ENCODE peak calls at places on chromosomes 2 and 18, in eight cellular contexts. T is memory B cell; G is fibroblast of lung; U is T1000; J is fibroblast of the conjunctiva; V is bronchial epithelial cell; K is effector memory CD4-positive, alpha-beta T cell; X is coronary artery. M is an unnamed sample.

GRCh38 chr18:24231773-24232735 is 93.2 kb downstream of the CABYR start:
- DNase-seq in T (no peak), G (peak), U (no peak), J (peak), V (peak), K (no peak), X (no peak), M (no peak)

GRCh38 chr18:5900249-5900648 is 4.9 kb upstream of the TMEM200C start:
- DNase-seq in T (no peak), G (peak), U (no peak), J (no peak), V (peak), K (no peak), X (no peak), M (no peak)

GRCh38 chr2:166632616-166633015 is 138.6 kb upstream of the SCN7A start:
- DNase-seq in T (no peak), G (peak), U (peak), J (peak), V (peak), K (no peak), X (no peak), M (no peak)

GRCh38 chr2:215188078-215188477 is 49.7 kb upstream of the ABCA12 start:
- DNase-seq in T (no peak), G (peak), U (no peak), J (no peak), V (peak), K (no peak), X (no peak), M (no peak)

GRCh38 chr2:171553858-171554257 is 31.6 kb downstream of the CYBRD1 start:
- DNase-seq in T (no peak), G (no peak), U (no peak), J (no peak), V (no peak), K (no peak), X (no peak), M (no peak)

GRCh38 chr2:201933792-201934229 is 99.8 kb upstream of the FZD7 start:
- DNase-seq in T (no peak), G (peak), U (no peak), J (no peak), V (no peak), K (no peak), X (no peak), M (no peak)

GRCh38 chr2:112001136-112001764 is 53.8 kb upstream of the TMEM87B start:
- DNase-seq in T (no peak), G (peak), U (no peak), J (no peak), V (no peak), K (no peak), X (no peak), M (no peak)

GRCh38 chr2:221212105-221212504 is 360.0 kb downstream of the EPHA4 start:
- DNase-seq in T (no peak), G (no peak), U (no peak), J (no peak), V (no peak), K (no peak), X (no peak), M (no peak)

GRCh38 chr2:23916727-23917458 is 10.0 kb downstream of the ATAD2B start:
- DNase-seq in T (no peak), G (no peak), U (no peak), J (no peak), V (no peak), K (no peak), X (no peak), M (no peak)

GRCh38 chr2:241035818-241036396 is 37.5 kb downstream of the SNED1 start:
- DNase-seq in T (peak), G (no peak), U (no peak), J (no peak), V (no peak), K (peak), X (no peak), M (peak)

GRCh38 chr2:75292826-75293225 is 93.5 kb upstream of the TACR1 start:
- DNase-seq in T (no peak), G (peak), U (no peak), J (peak), V (peak), K (no peak), X (no peak), M (no peak)

GRCh38 chr2:112692914-112693313 is 27.9 kb upstream of the NT5DC4 start:
- DNase-seq in T (no peak), G (peak), U (no peak), J (no peak), V (peak), K (no peak), X (no peak), M (no peak)

GRCh38 chr2:43327119-43327518 is 100.7 kb upstream of the ZFP36L2 start:
- DNase-seq in T (no peak), G (no peak), U (no peak), J (no peak), V (no peak), K (no peak), X (no peak), M (no peak)

M was measured in iPS-NIHi11.